ENCODE peak calls at places on chromosome 7, in seven cellular contexts. M is A549, O is endothelial cell of umbilical vein, H is sigmoid colon, T is PC-9, Z is aorta, D is substantia nigra. R is an unnamed sample.

GRCh38 chr7:70060298-70061068 is 462.2 kb downstream of the AUTS2 start:
- DNase-seq in Z (no peak), H (no peak), T (no peak), D (no peak), M (no peak), O (no peak), R (no peak)

GRCh38 chr7:84981038-84981601 is 205.7 kb downstream of the SEMA3D start:
- DNase-seq in O (no peak), D (no peak), M (no peak), H (no peak), T (no peak), Z (no peak), R (no peak)

GRCh38 chr7:148556892-148557291 is 33.7 kb upstream of the C7orf33 start:
- DNase-seq in Z (no peak), D (no peak), O (no peak), T (no peak), M (no peak), H (no peak), R (no peak)

GRCh38 chr7:30321992-30322637 is 37.7 kb downstream of the ZNRF2 start:
- DNase-seq in Z (no peak), O (no peak), H (no peak), T (no peak), D (no peak), M (no peak), R (peak; percentile 23)

GRCh38 chr7:77734590-77735421 is 38.5 kb downstream of the RSBN1L start:
- DNase-seq in H (no peak), D (no peak), Z (no peak), O (peak; percentile 70), M (peak; percentile 15), T (no peak), R (no peak)

GRCh38 chr7:16169537-16169936 is 251.8 kb downstream of the CRPPA start:
- DNase-seq in H (no peak), O (no peak), Z (no peak), T (no peak), M (no peak), D (no peak), R (no peak)

GRCh38 chr7:85595639-85596268 is 408.9 kb upstream of the SEMA3D start:
- DNase-seq in Z (no peak), O (peak; percentile 7), D (no peak), T (no peak), H (no peak), M (no peak), R (no peak)

GRCh38 chr7:157009778-157010587 is 480 bp downstream of the MNX1 start:
- DNase-seq in D (no peak), T (no peak), H (no peak), O (no peak), M (no peak), Z (no peak), R (no peak)

GRCh38 chr7:108120196-108120595 is 10.0 kb downstream of the LAMB4 start:
- DNase-seq in M (no peak), O (no peak), T (no peak), H (no peak), D (no peak), Z (no peak), R (no peak)

GRCh38 chr7:123718773-123719480 is 29.9 kb downstream of the WASL start:
- DNase-seq in T (no peak), D (no peak), O (no peak), M (no peak), Z (no peak), H (no peak), R (no peak)

GRCh38 chr7:47506716-47507354 is 75.1 kb downstream of the TNS3 start:
- DNase-seq in D (no peak), Z (peak; percentile 75), H (no peak), O (no peak), M (no peak), T (no peak), R (no peak)

GRCh38 chr7:152052772-152053171 is 27.3 kb downstream of the GALNT11 start:
- DNase-seq in M (no peak), H (no peak), O (no peak), T (no peak), D (no peak), Z (no peak), R (no peak)

GRCh38 chr7:74059681-74060588 is 23.7 kb upstream of the LIMK1 start:
- DNase-seq in T (peak; percentile 76), M (peak; percentile 45), H (no peak), O (no peak), Z (peak; percentile 75), D (no peak), R (no peak)

GRCh38 chr7:92646966-92647625 is 56.9 kb upstream of the FAM133B start:
- DNase-seq in M (no peak), H (no peak), O (no peak), Z (no peak), D (no peak), T (no peak), R (no peak)

DNA sequence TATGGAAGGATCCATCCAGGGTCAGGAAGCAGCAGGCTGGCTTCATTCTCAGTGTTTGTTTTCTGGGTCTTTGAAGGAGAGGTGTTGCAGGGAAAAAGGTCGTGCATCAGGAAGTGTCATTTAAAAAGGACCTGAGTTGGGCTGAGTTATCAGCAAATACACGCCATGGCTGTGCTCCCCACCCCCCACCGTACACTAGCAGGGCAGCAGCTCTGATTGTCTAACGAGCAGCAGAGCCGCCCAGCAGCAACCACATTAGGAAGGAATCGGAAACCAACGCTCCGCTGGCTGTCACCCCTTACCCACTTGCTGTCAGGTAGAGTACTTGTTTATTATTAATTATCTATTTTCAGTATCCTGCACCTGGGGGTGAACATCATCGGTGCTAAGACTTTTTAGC is 63.1 kb upstream of the STEAP1B start:
- DNase-seq in O (peak; percentile 68), D (no peak), T (peak; percentile 67), Z (no peak), H (no peak), M (no peak), R (no peak)
- H3K27ac ChIP-seq in O (peak overlapping the region; percentile 99), D (peak overlapping the region; percentile 51), T (peak overlapping the region; percentile 84), Z (no peak overlapping the region), H (no peak overlapping the region), M (no peak overlapping the region), R (no peak overlapping the region)

DNA sequence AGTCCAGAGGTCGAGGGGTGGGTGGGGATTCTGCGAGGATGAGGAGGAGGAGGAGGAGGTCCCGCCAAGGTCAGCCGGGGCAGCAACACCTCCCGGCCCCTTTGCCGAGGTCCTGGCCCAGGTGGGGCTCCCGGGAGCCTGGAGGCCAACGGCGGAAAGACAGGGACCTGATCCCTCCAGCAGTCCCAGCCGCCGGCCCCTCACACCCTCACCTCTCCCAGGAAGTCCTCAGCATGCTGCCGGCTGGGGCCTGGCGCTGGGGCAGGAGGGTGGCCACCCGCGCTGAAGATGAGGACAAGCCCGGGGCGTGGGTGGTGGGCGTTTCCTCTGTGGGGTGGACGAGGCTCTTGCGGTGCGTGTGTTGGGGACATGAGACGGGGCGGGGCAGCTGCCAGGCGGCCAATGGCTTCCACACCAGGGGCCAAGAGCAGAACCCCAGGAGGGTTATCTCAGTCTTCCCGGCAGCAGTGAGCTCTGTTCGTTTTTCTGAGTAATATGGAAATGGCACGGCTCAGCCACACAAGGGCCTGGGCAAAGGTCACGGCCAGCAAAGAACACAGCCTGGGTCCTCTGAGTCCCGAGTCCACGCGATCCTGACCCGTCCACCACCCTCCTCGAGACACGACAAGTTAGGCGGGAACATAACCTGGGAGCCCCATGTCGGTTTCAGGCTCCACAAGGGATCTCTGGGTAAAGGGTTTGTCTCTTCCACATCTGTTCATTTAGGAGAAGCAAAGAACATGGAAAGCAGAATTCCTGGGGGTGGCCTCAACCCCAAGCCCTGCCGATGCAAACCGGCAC is 82.9 kb upstream of the PDGFA start:
- DNase-seq in H (peak; percentile 67), Z (peak; percentile 83), D (no peak), O (no peak), M (no peak), T (no peak), R (no peak)
- H3K27ac ChIP-seq in H (peak overlapping the region; percentile 74), Z (peak overlapping the region; percentile 98), D (peak overlapping the region; percentile 45), O (peak overlapping the region; percentile 97), M (no peak overlapping the region), T (no peak overlapping the region), R (peak overlapping the region; percentile 96)

DNA sequence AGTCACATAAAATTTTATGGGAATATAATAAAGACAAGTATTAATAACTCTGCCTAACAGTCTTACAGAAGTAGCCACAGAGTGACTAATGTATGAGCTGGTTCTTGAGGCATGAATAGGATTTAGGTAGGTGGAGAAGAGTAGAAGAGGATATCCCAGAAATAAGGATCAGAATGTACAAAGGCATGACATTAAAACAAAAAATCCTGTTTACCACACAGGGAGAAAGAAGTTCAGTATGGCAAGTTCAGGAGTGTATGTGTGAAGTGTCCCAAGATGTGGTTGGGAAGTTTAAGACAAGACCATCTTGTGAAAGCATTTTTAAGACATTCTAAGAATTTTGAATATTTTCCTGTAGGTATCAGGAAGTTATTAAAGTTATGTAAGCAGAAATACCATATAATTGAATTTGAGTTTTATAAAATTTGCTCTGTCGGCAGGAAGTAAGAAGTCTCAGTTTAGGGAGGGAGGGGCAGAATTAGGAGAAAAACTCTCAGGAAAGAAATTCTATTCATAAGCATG is 64.7 kb upstream of the CAV2 start:
- DNase-seq in H (no peak), T (no peak), M (no peak), O (peak; percentile 39), Z (no peak), D (no peak), R (no peak)
- H3K27ac ChIP-seq in H (peak overlapping the region; percentile 55), T (peak overlapping the region; percentile 35), M (peak overlapping the region; percentile 37), O (no peak overlapping the region), Z (no peak overlapping the region), D (no peak overlapping the region), R (no peak overlapping the region)

GRCh38 chr7:40429821-40430220 is 295.0 kb downstream of the SUGCT start:
- DNase-seq in T (no peak), O (no peak), D (no peak), Z (no peak), M (no peak), H (no peak), R (no peak)
- H3K27ac ChIP-seq in T (no peak overlapping the region), O (no peak overlapping the region), D (no peak overlapping the region), Z (no peak overlapping the region), M (no peak overlapping the region), H (no peak overlapping the region), R (no peak overlapping the region)